ENCODE peak calls at places on chromosomes 6 and 20, in five cellular contexts. I, O, E, H and D are unnamed samples.

GRCh38 chr6:134316733-134317431 is 1.0 kb downstream of the SGK1 start:
- DNase-seq in I (peak; percentile 58), O (no peak), E (no peak), H (no peak), D (no peak)

GRCh38 chr6:96626749-96627353 is 63.9 kb downstream of the FHL5 start:
- DNase-seq in I (peak; percentile 55), O (peak; percentile 30), E (peak; percentile 17), H (peak; percentile 10), D (peak; percentile 19)

GRCh38 chr6:155014715-155015300 is 19.7 kb downstream of the TIAM2 start:
- DNase-seq in I (peak; percentile 48), O (peak; percentile 45), E (peak; percentile 69), H (peak; percentile 52), D (peak; percentile 80)

GRCh38 chr20:16661738-16662137 is 68.1 kb upstream of the SNRPB2 start:
- DNase-seq in I (no peak), O (no peak), E (no peak), H (no peak), D (peak; percentile 2)

GRCh38 chr6:138523347-138524210 is 24.3 kb upstream of the NHSL1 start:
- DNase-seq in I (no peak), O (peak; percentile 37), E (peak; percentile 32), H (no peak), D (no peak)

GRCh38 chr6:100370265-100370664 is 94.5 kb downstream of the SIM1 start:
- DNase-seq in I (peak; percentile 18), O (peak; percentile 18), E (no peak), H (no peak), D (no peak)

GRCh38 chr6:169984181-169985120 is 233.0 kb downstream of the ERMARD start:
- DNase-seq in I (no peak), O (no peak), E (no peak), H (no peak), D (no peak)

GRCh38 chr6:15110721-15111354 is 135.0 kb upstream of the JARID2 start:
- DNase-seq in I (no peak), O (no peak), E (no peak), H (no peak), D (no peak)

GRCh38 chr6:88223298-88223697 is 57.2 kb upstream of the CNR1 start:
- DNase-seq in I (no peak), O (no peak), E (no peak), H (no peak), D (no peak)
- H3K4me2 ChIP-seq in I (no peak overlapping the region), O (no peak overlapping the region), E (no peak overlapping the region), H (no peak overlapping the region), D (no peak overlapping the region)

GRCh38 chr20:10276886-10277580 is 58.4 kb downstream of the SNAP25 start:
- DNase-seq in I (no peak), O (no peak), E (no peak), H (no peak), D (no peak)
- H3K4me3 ChIP-seq in I (no peak overlapping the region), O (no peak overlapping the region), E (no peak overlapping the region), H (no peak overlapping the region), D (no peak overlapping the region)

DNA sequence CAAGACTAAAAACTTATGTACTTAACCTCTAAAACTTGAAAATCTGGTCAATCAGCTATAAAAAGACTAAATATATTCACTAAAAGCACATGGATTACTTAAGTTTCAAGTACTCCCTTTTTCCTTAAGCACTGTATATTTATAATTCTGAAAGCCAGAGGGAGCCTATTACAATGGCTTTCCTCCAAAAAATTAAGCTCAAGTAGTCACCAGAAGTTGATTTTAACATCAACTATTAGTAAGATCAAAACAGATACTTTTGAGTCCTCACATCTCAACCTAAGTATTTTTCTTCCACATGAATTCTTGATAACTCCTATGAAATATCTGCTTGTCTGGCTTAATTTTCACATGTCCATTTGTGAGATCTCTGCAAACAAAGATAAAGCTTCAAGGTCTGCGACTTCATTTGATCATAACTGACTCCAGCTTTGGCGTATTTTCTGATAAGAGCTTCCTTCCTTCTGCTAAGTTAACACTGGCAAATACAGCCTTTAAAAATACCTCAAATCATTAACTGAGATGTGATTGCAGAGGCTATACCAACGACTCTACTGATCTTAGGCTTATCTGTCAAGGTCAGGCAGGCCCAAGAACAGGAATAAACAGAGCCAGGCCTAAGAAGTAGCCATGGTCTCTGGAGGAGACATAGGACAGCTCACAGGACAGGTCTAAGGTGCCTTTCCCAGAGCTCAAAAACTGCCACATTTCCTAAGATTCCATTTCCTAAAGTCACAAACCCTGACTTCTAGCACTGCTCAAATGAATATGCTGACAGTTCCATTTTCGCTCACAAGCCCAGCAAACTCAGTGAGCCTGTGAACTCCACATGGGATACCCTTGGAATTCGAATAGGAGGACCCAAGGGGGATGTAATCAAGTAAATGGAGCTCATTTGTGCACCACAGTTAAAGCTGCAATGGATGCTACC is 10.0 kb downstream of the SNX5 start:
- DNase-seq in I (peak; percentile 20), O (peak; percentile 43), E (peak; percentile 75), H (no peak), D (no peak)
- H3K4me1 ChIP-seq in I (peaks cover 43% of the 10 kb centered on the region), O (peaks cover 27% of the 10 kb centered on the region), E (peaks cover 49% of the 10 kb centered on the region), H (peaks cover 63% of the 10 kb centered on the region), D (peaks cover 39% of the 10 kb centered on the region)

DNA sequence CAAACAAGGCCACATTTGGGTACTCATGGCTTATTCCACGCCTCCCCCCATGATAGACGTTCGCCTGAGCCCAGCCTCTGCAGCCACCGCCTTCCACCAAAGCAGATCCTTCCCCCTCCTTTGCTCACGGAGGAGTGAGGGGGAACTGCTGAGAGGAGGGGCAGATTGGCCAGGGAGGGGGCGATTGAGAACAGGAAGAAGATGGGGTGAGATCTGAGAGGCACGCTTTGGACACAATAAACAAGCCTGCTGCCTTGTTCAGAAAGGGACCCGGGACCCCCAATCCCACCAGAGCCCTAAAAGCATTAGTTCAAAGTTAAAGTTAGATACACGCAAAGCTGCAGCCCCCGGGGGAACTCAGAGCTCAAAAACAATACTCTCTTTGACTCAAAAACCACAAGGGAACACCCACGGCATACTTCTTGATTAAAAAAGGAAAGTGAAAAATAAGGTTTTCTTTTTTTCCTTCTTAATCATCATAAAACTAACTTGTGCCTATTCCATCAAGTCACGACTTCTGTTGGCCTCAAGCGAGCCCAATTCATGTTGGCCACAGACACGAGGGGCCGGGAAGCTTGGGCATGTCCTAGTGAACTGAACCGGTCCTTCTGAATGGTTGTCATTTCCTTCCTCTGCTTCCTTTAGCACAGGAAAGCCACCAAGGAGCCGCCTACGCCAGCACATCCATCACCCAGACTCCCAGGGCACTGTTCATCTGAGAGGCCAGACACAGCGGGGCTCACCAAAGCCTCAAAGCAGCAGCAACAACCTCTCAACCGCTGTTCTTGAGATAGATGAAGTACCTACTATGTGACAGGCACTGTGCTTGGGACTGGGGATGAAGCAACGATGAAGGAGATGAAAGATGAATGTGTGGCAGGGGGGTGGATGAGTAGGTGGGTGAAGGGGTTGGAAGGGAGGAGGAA is 44.7 kb downstream of the NFATC2 start:
- DNase-seq in I (no peak), O (no peak), E (peak; percentile 26), H (no peak), D (peak; percentile 49)
- H3K4me2 ChIP-seq in I (no peak overlapping the region), O (no peak overlapping the region), E (no peak overlapping the region), H (no peak overlapping the region), D (peak overlapping the region; percentile 50)

DNA sequence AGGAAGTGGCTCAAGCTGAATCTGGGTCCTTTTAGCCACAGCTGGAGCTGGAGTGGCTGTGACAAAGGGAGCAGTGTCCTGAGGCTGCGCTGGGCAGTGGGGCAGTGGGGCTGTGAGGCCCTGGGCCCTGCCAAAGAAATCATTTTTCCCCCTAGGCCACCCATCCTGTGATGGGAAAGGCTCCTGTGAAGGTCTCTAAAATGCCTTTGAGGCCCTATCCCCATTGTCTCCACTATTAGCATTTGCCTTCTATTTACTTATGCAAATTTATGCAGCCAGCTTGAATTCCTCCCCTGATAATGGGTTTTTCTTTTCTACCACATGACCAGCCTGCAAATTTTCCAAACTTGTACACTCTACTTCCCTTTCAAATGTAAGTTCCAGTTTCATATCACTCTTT is 539.2 kb downstream of the MEI4 start:
- DNase-seq in I (peak; percentile 82), O (no peak), E (no peak), H (no peak), D (no peak)
- H3K4me3 ChIP-seq in I (no peak overlapping the region), O (no peak overlapping the region), E (no peak overlapping the region), H (no peak overlapping the region), D (no peak overlapping the region)

GRCh38 chr20:49270177-49270576 is 7.7 kb downstream of the ZNFX1 start:
- DNase-seq in I (no peak), O (no peak), E (no peak), H (no peak), D (peak; percentile 42)
- H3K4me1 ChIP-seq in I (no peaks in the 10 kb centered on the region), O (peaks cover 6% of the 10 kb centered on the region), E (peaks cover 17% of the 10 kb centered on the region), H (peaks cover under 1% of the 10 kb centered on the region), D (no peaks in the 10 kb centered on the region)

DNA sequence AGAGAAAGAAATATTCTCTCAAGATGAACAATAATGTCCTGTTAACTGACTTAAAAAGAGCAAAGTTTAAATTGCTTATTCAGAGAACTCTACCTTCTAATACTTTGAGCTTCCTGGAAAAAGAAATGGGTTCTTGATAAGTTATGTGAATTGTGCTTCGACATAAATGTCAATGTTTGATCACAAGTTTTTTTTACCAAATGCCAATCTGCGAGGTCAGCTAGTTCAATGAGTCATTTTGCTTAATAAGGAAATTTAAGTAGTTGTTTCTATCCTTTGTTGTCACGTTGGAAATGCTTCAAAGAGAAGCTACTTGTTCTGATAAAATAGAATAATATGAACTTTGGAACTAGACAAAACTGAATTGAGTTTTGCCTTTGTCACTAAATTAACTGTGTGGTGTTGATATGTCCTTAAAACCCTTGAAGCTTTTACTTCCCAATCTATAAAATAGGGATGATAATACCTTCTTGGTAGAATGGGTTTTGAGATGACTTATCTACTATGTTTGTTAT is 642.1 kb upstream of the FLRT3 start:
- DNase-seq in I (no peak), O (peak; percentile 54), E (peak; percentile 49), H (peak; percentile 62), D (no peak)
- H3K4me2 ChIP-seq in I (no peak overlapping the region), O (no peak overlapping the region), E (peak overlapping the region; percentile 25), H (peak overlapping the region; percentile 32), D (no peak overlapping the region)

GRCh38 chr6:98946877-98947410 is 802 bp downstream of the FBXL4 start:
- DNase-seq in I (no peak), O (peak; percentile 43), E (no peak), H (peak; percentile 18), D (no peak)

GRCh38 chr6:98945311-98946005 is 2.3 kb downstream of the FBXL4 start:
- DNase-seq in I (no peak), O (no peak), E (no peak), H (no peak), D (no peak)

GRCh38 chr6:98947411-98948292 is at the start of gene FBXL4:
- DNase-seq in I (peak; percentile 95), O (peak; percentile 68), E (peak; percentile 74), H (peak; percentile 87), D (peak; percentile 61)

GRCh38 chr6:98944598-98945011 is 3.1 kb downstream of the FBXL4 start:
- DNase-seq in I (no peak), O (peak; percentile 2), E (peak; percentile 12), H (peak; percentile 14), D (peak; percentile 56)

GRCh38 chr6:98946266-98946817 is 1.4 kb downstream of the FBXL4 start:
- DNase-seq in I (no peak), O (no peak), E (no peak), H (no peak), D (no peak)
- H3K4me3 ChIP-seq in I (peak overlapping the region; percentile 85), O (peak overlapping the region; percentile 72), E (peak overlapping the region; percentile 92), H (peak overlapping the region; percentile 65), D (peak overlapping the region; percentile 79)

GRCh38 chr6:16320533-16321340 is 82.3 kb downstream of the GMPR start:
- DNase-seq in I (no peak), O (no peak), E (peak; percentile 8), H (no peak), D (peak; percentile 46)
- H3K4me1 ChIP-seq in I (peaks cover 12% of the 10 kb centered on the region), O (peaks cover 48% of the 10 kb centered on the region), E (peaks cover 15% of the 10 kb centered on the region), H (peaks cover 9% of the 10 kb centered on the region), D (peaks cover 65% of the 10 kb centered on the region)